ENCODE peak calls at places on chromosomes 4 and X, in four cellular contexts. A is activated CD4-positive, alpha-beta T cell treated with anti-CD3 and anti-CD28 coated beads, Interleukin-2, amount 10 ng/mL, durations not matched to agents 7 days and 5 days; N is H9; D is Calu3. P is an unnamed sample.

GRCh38 chr4:56466910-56467283 is 520 bp upstream of the SRP72 start:
- DNase-seq in N (no peak), A (peak; percentile 10), D (no peak), P (no peak)

GRCh38 chr4:4430492-4431195 is 43.7 kb downstream of the NSG1 start:
- DNase-seq in A (peak; percentile 66), N (peak; percentile 74), D (peak; percentile 36), P (peak; percentile 39)

GRCh38 chr4:6641164-6641970 is 882 bp downstream of the MRFAP1 start:
- DNase-seq in N (no peak), A (peak; percentile 52), D (peak; percentile 26), P (no peak)

GRCh38 chr4:37467223-37467622 is 219.0 kb downstream of the RELL1 start:
- DNase-seq in A (no peak), D (no peak), N (no peak), P (no peak)

GRCh38 chr4:36187723-36188333 is 56.5 kb downstream of the ARAP2 start:
- DNase-seq in N (no peak), D (no peak), A (no peak), P (peak; percentile 3)

GRCh38 chr4:48461000-48461399 is 22.1 kb upstream of the SLC10A4 start:
- DNase-seq in D (no peak), A (no peak), N (no peak), P (no peak)

GRCh38 chr4:124111411-124111810 is 601.1 kb downstream of the ANKRD50 start:
- DNase-seq in D (no peak), N (no peak), A (no peak), P (no peak)

GRCh38 chr4:170476351-170476750 is 386.6 kb upstream of the AADAT start:
- DNase-seq in D (no peak), A (no peak), N (no peak), P (no peak)

GRCh38 chrX:112513154-112513553 is 166.6 kb downstream of the LHFPL1 start:
- DNase-seq in D (no peak), N (no peak), A (no peak), P (no peak)

GRCh38 chr4:29081230-29081955 is 1638.8 kb upstream of the PCDH7 start:
- DNase-seq in D (no peak), A (no peak), N (no peak), P (peak; percentile 22)

GRCh38 chr4:23934915-23935314 is 45.1 kb upstream of the PPARGC1A start:
- DNase-seq in A (no peak), N (no peak), D (peak; percentile 50), P (no peak)

GRCh38 chrX:121030083-121030482 is 17.3 kb upstream of the GLUD2 start:
- DNase-seq in N (no peak), A (no peak), D (peak; percentile 55), P (no peak)

GRCh38 chrX:66018585-66019309 is 21.1 kb downstream of the VSIG4 start:
- DNase-seq in N (no peak), A (no peak), D (no peak), P (no peak)

GRCh38 chr4:44186850-44187246 is 261.8 kb downstream of the KCTD8 start:
- DNase-seq in D (no peak), N (no peak), A (no peak), P (no peak)

GRCh38 chrX:12947545-12948235 is 27.2 kb upstream of the TMSB4X start:
- DNase-seq in A (no peak), N (no peak), D (no peak), P (no peak)

GRCh38 chrX:110317820-110318663 is at the start of gene AMMECR1:
- DNase-seq in N (peak; percentile 74), D (peak; percentile 84), A (peak; percentile 79), P (peak; percentile 31)

GRCh38 chrX:136789856-136790255 is 9.1 kb upstream of the ARHGEF6 start:
- DNase-seq in A (no peak), N (no peak), D (no peak), P (no peak)

GRCh38 chr4:86496094-86497060 is 97.7 kb upstream of the PTPN13 start:
- DNase-seq in D (peak; percentile 29), N (no peak), A (peak; percentile 42), P (peak; percentile 35)

GRCh38 chr4:145825255-145825654 is 113.4 kb downstream of the ZNF827 start:
- DNase-seq in D (no peak), N (peak; percentile 37), A (no peak), P (no peak)

GRCh38 chr4:53346920-53347852 is 18.7 kb downstream of the SCFD2 start:
- DNase-seq in D (no peak), N (no peak), A (no peak), P (no peak)

GRCh38 chr4:180028682-180029081 is 2214.5 kb upstream of the TENM3 start:
- DNase-seq in D (peak; percentile 9), N (peak; percentile 63), A (no peak), P (peak; percentile 33)

P was measured in HCT116.